ENCODE peak calls at places on chromosomes 6 and 20, in eight cellular contexts. J is nephron progenitor cell, X is DMS79 treated with DMSO at 0.1 percent for 48 hours, H is fibroblast of villous mesenchyme, Q is ACHN, R is GF-D8, G is skeletal muscle cell, O is AG10803. C is an unnamed sample.

GRCh38 chr20:17059465-17059864 is 167.4 kb upstream of the PCSK2 start:
- DNase-seq in J (no peak), X (peak; percentile 11), H (no peak), Q (peak; percentile 36), R (no peak), G (no peak), O (peak; percentile 18), C (no peak)

GRCh38 chr20:50278684-50279531 is 88.3 kb downstream of the CEBPB start:
- DNase-seq in J (no peak), X (no peak), H (peak; percentile 78), Q (no peak), R (no peak), G (no peak), O (peak; percentile 49), C (no peak)

GRCh38 chr20:37319120-37319717 is 26.7 kb upstream of the SRC start:
- DNase-seq in J (no peak), X (no peak), H (peak; percentile 97), Q (peak; percentile 41), R (no peak), G (no peak), O (peak; percentile 70), C (no peak)

GRCh38 chr6:130680118-130680517 is 147.1 kb upstream of the SMLR1 start:
- DNase-seq in J (no peak), X (no peak), H (peak; percentile 20), Q (no peak), R (no peak), G (no peak), O (peak; percentile 72), C (no peak)

GRCh38 chr20:9660236-9660868 is 146.0 kb downstream of the LAMP5 start:
- DNase-seq in J (peak; percentile 77), X (no peak), H (peak; percentile 8), Q (peak; percentile 16), R (no peak), G (no peak), O (peak; percentile 11), C (no peak)

GRCh38 chr20:4084096-4084495 is 68.7 kb upstream of the RNF24 start:
- DNase-seq in J (no peak), X (no peak), H (no peak), Q (no peak), R (no peak), G (no peak), O (no peak), C (no peak)

GRCh38 chr6:24394777-24395437 is 7.8 kb upstream of the MRS2 start:
- DNase-seq in J (no peak), X (no peak), H (peak; percentile 92), Q (no peak), R (peak; percentile 13), G (peak; percentile 70), O (peak; percentile 85), C (no peak)

GRCh38 chr6:33433560-33434191 is 13.8 kb downstream of the SYNGAP1 start:
- DNase-seq in J (no peak), X (no peak), H (peak; percentile 41), Q (no peak), R (no peak), G (no peak), O (no peak), C (no peak)

GRCh38 chr6:2763876-2764540 is 1.2 kb upstream of the WRNIP1 start:
- DNase-seq in J (no peak), X (no peak), H (no peak), Q (no peak), R (no peak), G (no peak), O (no peak), C (no peak)

GRCh38 chr20:17452441-17452840 is 78.7 kb downstream of the BFSP1 start:
- DNase-seq in J (no peak), X (no peak), H (no peak), Q (no peak), R (no peak), G (no peak), O (no peak), C (no peak)

GRCh38 chr20:44135811-44136204 is 51.2 kb downstream of the JPH2 start:
- DNase-seq in J (no peak), X (no peak), H (no peak), Q (no peak), R (no peak), G (no peak), O (no peak), C (no peak)

GRCh38 chr6:67736161-67736560 is 898.9 kb upstream of the ADGRB3 start:
- DNase-seq in J (no peak), X (no peak), H (no peak), Q (no peak), R (no peak), G (no peak), O (peak; percentile 0), C (no peak)

GRCh38 chr6:161225677-161226004 is 48.2 kb downstream of the AGPAT4 start:
- DNase-seq in J (no peak), X (no peak), H (no peak), Q (no peak), R (no peak), G (no peak), O (no peak), C (no peak)

GRCh38 chr6:31356216-31356945 is 598 bp downstream of the HLA-B start:
- DNase-seq in J (peak; percentile 34), X (no peak), H (peak; percentile 39), Q (peak; percentile 35), R (no peak), G (no peak), O (peak; percentile 23), C (no peak)

GRCh38 chr20:34703573-34704176 is 469 bp upstream of the TP53INP2 start:
- DNase-seq in J (peak; percentile 26), X (peak; percentile 15), H (peak; percentile 85), Q (no peak), R (no peak), G (no peak), O (peak; percentile 7), C (no peak)

GRCh38 chr6:138397128-138397814 is 6.8 kb upstream of the HEBP2 start:
- DNase-seq in J (no peak), X (no peak), H (peak; percentile 39), Q (no peak), R (no peak), G (no peak), O (peak; percentile 32), C (no peak)

GRCh38 chr6:108781419-108782110 is 66.7 kb upstream of the ARMC2 start:
- DNase-seq in J (peak; percentile 34), X (no peak), H (no peak), Q (no peak), R (no peak), G (no peak), O (peak; percentile 29), C (no peak)

GRCh38 chr6:129191275-129191674 is 308.3 kb downstream of the LAMA2 start:
- DNase-seq in J (no peak), X (no peak), H (no peak), Q (no peak), R (no peak), G (no peak), O (no peak), C (no peak)

GRCh38 chr6:113137411-113137810 is 719.7 kb upstream of the MARCKS start:
- DNase-seq in J (peak; percentile 45), X (no peak), H (peak; percentile 24), Q (no peak), R (no peak), G (peak; percentile 38), O (no peak), C (no peak)

GRCh38 chr6:12490904-12491571 is 200.9 kb downstream of the EDN1 start:
- DNase-seq in J (no peak), X (no peak), H (peak; percentile 87), Q (no peak), R (no peak), G (peak; percentile 74), O (peak; percentile 96), C (no peak)

GRCh38 chr20:63150391-63150898 is 65.5 kb downstream of the YTHDF1 start:
- DNase-seq in J (no peak), X (no peak), H (no peak), Q (no peak), R (no peak), G (no peak), O (no peak), C (no peak)

GRCh38 chr6:25942561-25943147 is 12.2 kb upstream of the SLC17A2 start:
- DNase-seq in J (no peak), X (no peak), H (peak; percentile 56), Q (peak; percentile 60), R (peak; percentile 29), G (no peak), O (peak; percentile 57), C (no peak)

GRCh38 chr6:29702519-29703103 is 20.6 kb upstream of the HLA-F start:
- DNase-seq in J (peak; percentile 88), X (no peak), H (peak; percentile 22), Q (peak; percentile 65), R (no peak), G (no peak), O (peak; percentile 14), C (peak; percentile 10)

GRCh38 chr20:62178316-62179161 is 4.3 kb upstream of the MTG2 start:
- DNase-seq in J (no peak), X (no peak), H (no peak), Q (no peak), R (no peak), G (no peak), O (no peak), C (peak; percentile 89)

GRCh38 chr6:27334141-27334540 is 22.1 kb upstream of the POM121L2 start:
- DNase-seq in J (no peak), X (no peak), H (no peak), Q (no peak), R (no peak), G (no peak), O (no peak), C (no peak)

GRCh38 chr20:38915355-38915754 is 10.9 kb upstream of the FAM83D start:
- DNase-seq in J (no peak), X (no peak), H (no peak), Q (no peak), R (no peak), G (no peak), O (no peak), C (no peak)

GRCh38 chr6:57135885-57136284 is 36.2 kb upstream of the BAG2 start:
- DNase-seq in J (no peak), X (no peak), H (peak; percentile 32), Q (no peak), R (no peak), G (no peak), O (peak; percentile 62), C (no peak)

GRCh38 chr6:45477785-45478184 is 100.1 kb upstream of the SUPT3H start:
- DNase-seq in J (no peak), X (peak; percentile 52), H (no peak), Q (no peak), R (peak; percentile 32), G (no peak), O (no peak), C (no peak)

GRCh38 chr20:12825180-12825579 is 183.6 kb upstream of the SPTLC3 start:
- DNase-seq in J (no peak), X (no peak), H (no peak), Q (no peak), R (no peak), G (no peak), O (no peak), C (peak; percentile 69)

GRCh38 chr6:137764464-137764863 is 102.6 kb upstream of the TNFAIP3 start:
- DNase-seq in J (no peak), X (no peak), H (peak; percentile 17), Q (no peak), R (no peak), G (peak; percentile 79), O (peak; percentile 77), C (no peak)

GRCh38 chr6:137518584-137518983 is 24.4 kb upstream of the OLIG3 start:
- DNase-seq in J (no peak), X (no peak), H (no peak), Q (no peak), R (no peak), G (no peak), O (no peak), C (no peak)

GRCh38 chr6:132298344-132298949 is 102.8 kb downstream of the MOXD1 start:
- DNase-seq in J (peak; percentile 51), X (no peak), H (peak; percentile 62), Q (peak; percentile 47), R (no peak), G (no peak), O (peak; percentile 59), C (no peak)

C was measured in cerebellum.